ENCODE peak calls at places on chromosomes 3 and 15, in six cellular contexts. E, P, O, U, Q and W are unnamed samples.

GRCh38 chr3:99410789-99411311 is 227.5 kb upstream of the COL8A1 start:
- DNase-seq in E (no peak), P (no peak), O (no peak), U (peak), Q (no peak), W (no peak)

GRCh38 chr15:24956131-24956838 is 1.5 kb downstream of the SNRPN start:
- DNase-seq in E (peak), P (no peak), O (peak), U (peak), Q (peak), W (peak)

GRCh38 chr3:66261318-66261717 is 40.5 kb downstream of the SLC25A26 start:
- DNase-seq in E (no peak), P (no peak), O (no peak), U (no peak), Q (no peak), W (no peak)

GRCh38 chr3:168289480-168289879 is 193.8 kb upstream of the GOLIM4 start:
- DNase-seq in E (no peak), P (no peak), O (no peak), U (no peak), Q (no peak), W (no peak)

GRCh38 chr3:27357665-27358258 is 11.4 kb downstream of the NEK10 start:
- DNase-seq in E (peak), P (peak), O (peak), U (peak), Q (peak), W (peak)

GRCh38 chr15:52217186-52217585 is 26.0 kb upstream of the GNB5 start:
- DNase-seq in E (peak), P (no peak), O (peak), U (no peak), Q (peak), W (no peak)

GRCh38 chr3:172538368-172539264 is 15.4 kb upstream of the TNFSF10 start:
- DNase-seq in E (no peak), P (no peak), O (no peak), U (peak), Q (no peak), W (no peak)

GRCh38 chr3:185527364-185527763 is 25.0 kb downstream of the LIPH start:
- DNase-seq in E (no peak), P (no peak), O (no peak), U (no peak), Q (no peak), W (peak)

GRCh38 chr3:40613306-40613705 is 88.5 kb downstream of the ZNF621 start:
- DNase-seq in E (no peak), P (no peak), O (no peak), U (no peak), Q (no peak), W (no peak)

GRCh38 chr15:57255751-57256150 is 120.6 kb upstream of the CGNL1 start:
- DNase-seq in E (no peak), P (no peak), O (no peak), U (no peak), Q (no peak), W (no peak)

GRCh38 chr3:25107918-25108617 is 320.0 kb upstream of the RARB start:
- DNase-seq in E (no peak), P (no peak), O (no peak), U (no peak), Q (no peak), W (no peak)

GRCh38 chr15:90367578-90367977 is 15.5 kb downstream of the ZNF774 start:
- DNase-seq in E (no peak), P (no peak), O (no peak), U (no peak), Q (no peak), W (no peak)

GRCh38 chr3:23760325-23760724 is 45.4 kb upstream of the UBE2E1 start:
- DNase-seq in E (no peak), P (no peak), O (no peak), U (no peak), Q (no peak), W (no peak)

GRCh38 chr3:142046320-142047020 is 102.9 kb downstream of the TFDP2 start:
- DNase-seq in E (no peak), P (peak), O (no peak), U (no peak), Q (no peak), W (no peak)

GRCh38 chr3:159146856-159147255 is 345.0 kb downstream of the MFSD1 start:
- DNase-seq in E (no peak), P (no peak), O (no peak), U (peak), Q (no peak), W (no peak)

GRCh38 chr3:23068016-23068728 is 135.0 kb upstream of the UBE2E2 start:
- DNase-seq in E (peak), P (no peak), O (no peak), U (no peak), Q (no peak), W (no peak)

GRCh38 chr3:41173926-41174702 is 25.2 kb upstream of the CTNNB1 start:
- DNase-seq in E (no peak), P (no peak), O (no peak), U (no peak), Q (no peak), W (no peak)

GRCh38 chr3:18853269-18853668 is 295.0 kb upstream of the KCNH8 start:
- DNase-seq in E (no peak), P (no peak), O (no peak), U (no peak), Q (no peak), W (no peak)

GRCh38 chr3:21533047-21533446 is 218.0 kb downstream of the ZNF385D start:
- DNase-seq in E (no peak), P (no peak), O (no peak), U (no peak), Q (no peak), W (no peak)

GRCh38 chr3:11170052-11170770 is 15.9 kb downstream of the HRH1 start:
- DNase-seq in E (no peak), P (no peak), O (no peak), U (no peak), Q (no peak), W (no peak)

GRCh38 chr3:137792633-137793271 is 28.6 kb downstream of the SOX14 start:
- DNase-seq in E (no peak), P (peak), O (peak), U (no peak), Q (no peak), W (peak)

GRCh38 chr3:172065967-172066762 is 26.8 kb downstream of the FNDC3B start:
- DNase-seq in E (no peak), P (no peak), O (no peak), U (peak), Q (peak), W (peak)

GRCh38 chr3:25153561-25153960 is 274.5 kb upstream of the RARB start:
- DNase-seq in E (no peak), P (no peak), O (no peak), U (no peak), Q (no peak), W (no peak)

GRCh38 chr15:28002867-28003266 is 96.2 kb downstream of the OCA2 start:
- DNase-seq in E (no peak), P (no peak), O (no peak), U (no peak), Q (no peak), W (no peak)

GRCh38 chr15:36362508-36362907 is 216.9 kb upstream of the CDIN1 start:
- DNase-seq in E (peak), P (no peak), O (no peak), U (no peak), Q (no peak), W (no peak)

GRCh38 chr3:13828501-13828900 is 51.4 kb downstream of the WNT7A start:
- DNase-seq in E (no peak), P (no peak), O (no peak), U (no peak), Q (no peak), W (no peak)

GRCh38 chr3:11288786-11289637 is 16.8 kb downstream of the ATG7 start:
- DNase-seq in E (no peak), P (peak), O (no peak), U (peak), Q (peak), W (peak)

GRCh38 chr15:89230277-89230676 is 8.9 kb upstream of the RLBP1 start:
- DNase-seq in E (no peak), P (no peak), O (no peak), U (no peak), Q (no peak), W (no peak)

GRCh38 chr15:95371664-95372063 is 958.8 kb upstream of the NR2F2 start:
- DNase-seq in E (no peak), P (no peak), O (no peak), U (no peak), Q (no peak), W (no peak)

GRCh38 chr15:85022860-85023403 is 41.3 kb downstream of the PDE8A start:
- DNase-seq in E (no peak), P (no peak), O (no peak), U (no peak), Q (no peak), W (no peak)

GRCh38 chr15:38042707-38043445 is 108.4 kb downstream of the TMCO5A start:
- DNase-seq in E (no peak), P (no peak), O (no peak), U (peak), Q (no peak), W (no peak)

GRCh38 chr3:196284396-196284795 is 3.1 kb downstream of the PCYT1A start:
- DNase-seq in E (no peak), P (no peak), O (no peak), U (no peak), Q (no peak), W (no peak)

GRCh38 chr3:71369733-71370391 is 213.7 kb downstream of the FOXP1 start:
- DNase-seq in E (no peak), P (no peak), O (no peak), U (peak), Q (no peak), W (no peak)

GRCh38 chr15:25248583-25249235 is 190.1 kb downstream of the UBE3A start:
- DNase-seq in E (no peak), P (no peak), O (peak), U (no peak), Q (no peak), W (no peak)

GRCh38 chr15:40695469-40695910 is 516 bp downstream of the RAD51 start:
- DNase-seq in E (no peak), P (no peak), O (no peak), U (peak), Q (peak), W (peak)

GRCh38 chr15:65115542-65115941 is 542 bp upstream of the UBAP1L start:
- DNase-seq in E (no peak), P (no peak), O (no peak), U (no peak), Q (no peak), W (no peak)

GRCh38 chr15:47289667-47290066 is 427.6 kb upstream of the SEMA6D start:
- DNase-seq in E (no peak), P (no peak), O (peak), U (no peak), Q (no peak), W (no peak)

DNA sequence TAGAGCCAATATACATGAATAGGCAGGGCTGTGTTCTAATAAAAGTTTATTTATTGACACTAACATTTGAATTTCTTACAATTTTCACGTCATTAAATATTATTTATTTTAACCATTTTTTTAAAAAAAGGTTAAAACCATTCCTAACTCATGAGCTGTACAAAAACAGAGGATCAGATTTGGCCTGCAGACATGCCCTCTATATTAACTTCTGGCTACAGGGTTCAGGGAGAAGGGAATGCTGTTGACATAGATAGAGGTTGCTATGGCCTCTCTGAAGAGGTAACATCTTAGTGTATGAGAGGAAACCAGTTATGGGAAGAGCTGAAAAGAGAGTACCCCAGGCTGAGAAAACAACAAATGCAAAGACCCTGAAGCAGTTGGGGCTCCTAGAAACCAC is 19.1 kb upstream of the RAP2B start:
- DNase-seq in E (no peak), P (no peak), O (no peak), U (no peak), Q (no peak), W (no peak)
- TF ChIP-seq JUN in E (no peak), P (no peak), O (no peak), U (no peak), Q (no peak), W (no peak)

DNA sequence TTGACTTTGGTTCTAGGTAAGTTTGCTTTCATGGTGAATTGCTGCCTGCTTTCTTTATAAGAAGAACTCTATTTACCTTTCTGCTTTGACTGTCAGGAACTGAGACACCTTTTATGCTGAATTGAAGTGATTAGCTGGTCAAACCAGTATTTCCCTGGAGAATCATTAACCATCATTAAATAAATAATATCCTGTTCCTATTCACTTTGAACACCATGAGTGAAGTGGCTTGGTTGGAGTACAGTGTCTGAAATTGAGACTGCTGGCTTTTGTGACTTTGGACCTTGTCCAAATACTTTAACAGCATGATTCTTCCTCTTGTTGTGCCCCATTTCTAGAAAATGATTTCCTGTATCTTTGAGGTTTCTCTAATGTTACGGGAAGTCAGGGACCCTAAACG is 5.6 kb upstream of the TMEM62 start:
- DNase-seq in E (no peak), P (no peak), O (no peak), U (no peak), Q (no peak), W (peak)
- TF ChIP-seq JUN in E (no peak), P (no peak), O (no peak), U (no peak), Q (no peak), W (no peak)

GRCh38 chr15:29820802-29821160 is 1.5 kb downstream of the TJP1 start:
- DNase-seq in E (no peak), P (no peak), O (no peak), U (peak), Q (no peak), W (no peak)

GRCh38 chr15:29822685-29823459 is 604 bp upstream of the TJP1 start:
- DNase-seq in E (no peak), P (no peak), O (peak), U (peak), Q (peak), W (peak)

GRCh38 chr15:29822100-29822684 is at the start of gene TJP1:
- DNase-seq in E (no peak), P (peak), O (peak), U (peak), Q (peak), W (peak)

GRCh38 chr15:29819979-29820801 is 2.1 kb downstream of the TJP1 start:
- DNase-seq in E (no peak), P (no peak), O (no peak), U (peak), Q (no peak), W (no peak)

GRCh38 chr15:29821416-29822099 is 710 bp downstream of the TJP1 start:
- DNase-seq in E (no peak), P (peak), O (peak), U (peak), Q (peak), W (peak)
- TF ChIP-seq JUN in E (peak), P (no peak), O (no peak), U (no peak), Q (no peak), W (no peak)

GRCh38 chr3:127820871-127821853 is 1.2 kb downstream of the MGLL start:
- DNase-seq in E (no peak), P (peak), O (no peak), U (peak), Q (no peak), W (no peak)
- TF ChIP-seq JUN in E (no peak), P (no peak), O (no peak), U (no peak), Q (no peak), W (no peak)

DNA sequence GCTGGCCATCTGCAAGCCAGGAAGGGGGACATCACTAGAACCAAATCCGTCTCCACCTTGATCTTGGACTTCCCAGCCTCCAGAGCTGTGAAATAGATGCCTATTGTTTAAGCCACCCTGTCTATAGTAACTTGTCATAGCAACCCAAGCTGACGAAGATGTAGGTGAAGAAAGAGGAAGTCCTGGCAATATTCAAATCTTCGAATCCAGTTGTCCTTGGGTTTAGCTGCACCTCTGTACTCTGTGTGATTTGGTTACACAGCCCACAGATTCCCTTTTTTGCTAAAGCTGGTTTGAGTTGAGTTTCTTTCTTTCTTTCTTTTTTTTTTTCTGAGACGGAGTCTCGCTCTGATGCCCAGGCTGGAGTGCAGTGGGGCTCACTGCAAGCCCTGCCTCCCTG is 68.0 kb upstream of the XCR1 start:
- DNase-seq in E (no peak), P (no peak), O (no peak), U (no peak), Q (no peak), W (no peak)
- TF ChIP-seq JUN in E (no peak), P (no peak), O (no peak), U (no peak), Q (no peak), W (no peak)

DNA sequence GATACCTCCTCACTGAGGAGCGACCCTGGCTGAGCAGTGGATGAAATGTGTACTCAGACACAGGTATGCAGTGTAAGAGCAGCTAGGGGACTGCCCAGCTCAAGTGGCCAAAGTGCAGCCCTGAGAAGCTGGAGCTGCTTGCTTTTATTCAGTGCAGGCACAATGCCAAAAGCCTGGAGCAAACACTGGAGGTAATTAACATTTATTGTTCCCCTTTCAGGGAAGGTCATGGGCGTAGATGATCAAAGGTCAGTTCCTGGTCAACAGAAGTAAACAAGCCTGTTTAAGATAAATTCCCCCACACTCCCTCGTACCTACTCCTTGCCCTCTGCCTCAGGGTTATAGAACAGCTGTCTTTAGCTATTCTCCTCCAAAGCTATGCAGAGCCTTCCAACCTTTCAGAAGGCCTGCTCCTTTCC is 17.5 kb downstream of the PLA2G4F start:
- DNase-seq in E (no peak), P (no peak), O (no peak), U (no peak), Q (no peak), W (peak)
- TF ChIP-seq JUN in E (no peak), P (no peak), O (no peak), U (no peak), Q (no peak), W (peak)